ENCODE peak calls at places on chromosomes 11 and 22, in nine cellular contexts. One of them, this sample, is unnamed.

GRCh38 chr11:128061321-128061871 is 526.0 kb downstream of the ETS1 start:
- DNase-seq in nephron progenitor cell: peak
- DNase-seq in esophagus squamous epithelium: no peak
- DNase-seq in fibroblast of pulmonary artery: peak
- DNase-seq in RWPE1: no peak
- DNase-seq in HFF-Myc: peak
- DNase-seq in pancreas: no peak
- DNase-seq in left ventricle myocardium inferior: no peak
- DNase-seq in AG09309: no peak
- DNase-seq in this sample: peak

GRCh38 chr11:126842038-126842437 is 158.5 kb downstream of the KIRREL3 start:
- DNase-seq in AG09309: no peak
- DNase-seq in fibroblast of pulmonary artery: no peak
- DNase-seq in left ventricle myocardium inferior: no peak
- DNase-seq in HFF-Myc: no peak
- DNase-seq in pancreas: no peak
- DNase-seq in RWPE1: no peak
- DNase-seq in nephron progenitor cell: no peak
- DNase-seq in esophagus squamous epithelium: no peak
- DNase-seq in this sample: no peak

GRCh38 chr22:35629406-35630234 is 12.5 kb upstream of the MB start:
- DNase-seq in RWPE1: peak
- DNase-seq in nephron progenitor cell: no peak
- DNase-seq in pancreas: peak
- DNase-seq in fibroblast of pulmonary artery: peak
- DNase-seq in AG09309: peak
- DNase-seq in esophagus squamous epithelium: no peak
- DNase-seq in HFF-Myc: peak
- DNase-seq in left ventricle myocardium inferior: no peak
- DNase-seq in this sample: peak

GRCh38 chr11:8355418-8355742 is 91.7 kb upstream of the LMO1 start:
- DNase-seq in nephron progenitor cell: no peak
- DNase-seq in pancreas: peak
- DNase-seq in left ventricle myocardium inferior: no peak
- DNase-seq in fibroblast of pulmonary artery: no peak
- DNase-seq in RWPE1: no peak
- DNase-seq in esophagus squamous epithelium: no peak
- DNase-seq in AG09309: no peak
- DNase-seq in HFF-Myc: no peak
- DNase-seq in this sample: no peak

GRCh38 chr11:86592659-86593451 is 79.6 kb downstream of the ME3 start:
- DNase-seq in pancreas: peak
- DNase-seq in left ventricle myocardium inferior: no peak
- DNase-seq in AG09309: no peak
- DNase-seq in esophagus squamous epithelium: no peak
- DNase-seq in RWPE1: peak
- DNase-seq in fibroblast of pulmonary artery: peak
- DNase-seq in nephron progenitor cell: no peak
- DNase-seq in HFF-Myc: peak
- DNase-seq in this sample: peak

GRCh38 chr22:41598081-41598480 is 8.4 kb upstream of the PMM1 start:
- DNase-seq in esophagus squamous epithelium: no peak
- DNase-seq in AG09309: no peak
- DNase-seq in fibroblast of pulmonary artery: peak
- DNase-seq in RWPE1: peak
- DNase-seq in left ventricle myocardium inferior: no peak
- DNase-seq in HFF-Myc: no peak
- DNase-seq in pancreas: peak
- DNase-seq in nephron progenitor cell: no peak
- DNase-seq in this sample: peak

GRCh38 chr11:129312741-129313587 is 62.7 kb upstream of the BARX2 start:
- DNase-seq in esophagus squamous epithelium: no peak
- DNase-seq in left ventricle myocardium inferior: no peak
- DNase-seq in fibroblast of pulmonary artery: peak
- DNase-seq in RWPE1: no peak
- DNase-seq in nephron progenitor cell: no peak
- DNase-seq in HFF-Myc: no peak
- DNase-seq in AG09309: no peak
- DNase-seq in pancreas: no peak
- DNase-seq in this sample: peak

GRCh38 chr11:3853935-3854659 is 1.4 kb upstream of the STIM1 start:
- DNase-seq in HFF-Myc: no peak
- DNase-seq in pancreas: no peak
- DNase-seq in AG09309: no peak
- DNase-seq in left ventricle myocardium inferior: peak
- DNase-seq in nephron progenitor cell: peak
- DNase-seq in RWPE1: no peak
- DNase-seq in esophagus squamous epithelium: no peak
- DNase-seq in fibroblast of pulmonary artery: no peak
- DNase-seq in this sample: no peak

GRCh38 chr11:46537121-46537520 is 56.7 kb downstream of the AMBRA1 start:
- DNase-seq in HFF-Myc: no peak
- DNase-seq in pancreas: no peak
- DNase-seq in nephron progenitor cell: no peak
- DNase-seq in RWPE1: no peak
- DNase-seq in fibroblast of pulmonary artery: no peak
- DNase-seq in left ventricle myocardium inferior: no peak
- DNase-seq in AG09309: no peak
- DNase-seq in esophagus squamous epithelium: no peak
- DNase-seq in this sample: peak

GRCh38 chr11:45803981-45804805 is 756 bp upstream of the SLC35C1 start:
- DNase-seq in AG09309: no peak
- DNase-seq in nephron progenitor cell: peak
- DNase-seq in left ventricle myocardium inferior: peak
- DNase-seq in pancreas: peak
- DNase-seq in RWPE1: peak
- DNase-seq in HFF-Myc: no peak
- DNase-seq in esophagus squamous epithelium: no peak
- DNase-seq in fibroblast of pulmonary artery: peak
- DNase-seq in this sample: peak

GRCh38 chr11:68439355-68440065 is 21.0 kb upstream of the PPP6R3 start:
- DNase-seq in nephron progenitor cell: no peak
- DNase-seq in fibroblast of pulmonary artery: no peak
- DNase-seq in RWPE1: no peak
- DNase-seq in left ventricle myocardium inferior: no peak
- DNase-seq in AG09309: no peak
- DNase-seq in pancreas: no peak
- DNase-seq in HFF-Myc: no peak
- DNase-seq in esophagus squamous epithelium: no peak
- DNase-seq in this sample: no peak

GRCh38 chr11:19519912-19520641 is 192.6 kb upstream of the NAV2 start:
- DNase-seq in HFF-Myc: no peak
- DNase-seq in left ventricle myocardium inferior: peak
- DNase-seq in esophagus squamous epithelium: no peak
- DNase-seq in RWPE1: no peak
- DNase-seq in nephron progenitor cell: peak
- DNase-seq in fibroblast of pulmonary artery: no peak
- DNase-seq in AG09309: no peak
- DNase-seq in pancreas: no peak
- DNase-seq in this sample: no peak

GRCh38 chr11:66421492-66422205 is 814 bp downstream of the NPAS4 start:
- DNase-seq in RWPE1: peak
- DNase-seq in pancreas: peak
- DNase-seq in esophagus squamous epithelium: peak
- DNase-seq in nephron progenitor cell: peak
- DNase-seq in HFF-Myc: peak
- DNase-seq in fibroblast of pulmonary artery: peak
- DNase-seq in AG09309: peak
- DNase-seq in left ventricle myocardium inferior: peak
- DNase-seq in this sample: peak
- TF ChIP-seq CTCF in RWPE1: no peak
- TF ChIP-seq CTCF in pancreas: no peak
- TF ChIP-seq CTCF in esophagus squamous epithelium: peak
- TF ChIP-seq CTCF in nephron progenitor cell: no peak
- TF ChIP-seq CTCF in HFF-Myc: no peak
- TF ChIP-seq CTCF in fibroblast of pulmonary artery: no peak
- TF ChIP-seq CTCF in AG09309: no peak
- TF ChIP-seq CTCF in left ventricle myocardium inferior: no peak
- TF ChIP-seq CTCF in this sample: no peak

DNA sequence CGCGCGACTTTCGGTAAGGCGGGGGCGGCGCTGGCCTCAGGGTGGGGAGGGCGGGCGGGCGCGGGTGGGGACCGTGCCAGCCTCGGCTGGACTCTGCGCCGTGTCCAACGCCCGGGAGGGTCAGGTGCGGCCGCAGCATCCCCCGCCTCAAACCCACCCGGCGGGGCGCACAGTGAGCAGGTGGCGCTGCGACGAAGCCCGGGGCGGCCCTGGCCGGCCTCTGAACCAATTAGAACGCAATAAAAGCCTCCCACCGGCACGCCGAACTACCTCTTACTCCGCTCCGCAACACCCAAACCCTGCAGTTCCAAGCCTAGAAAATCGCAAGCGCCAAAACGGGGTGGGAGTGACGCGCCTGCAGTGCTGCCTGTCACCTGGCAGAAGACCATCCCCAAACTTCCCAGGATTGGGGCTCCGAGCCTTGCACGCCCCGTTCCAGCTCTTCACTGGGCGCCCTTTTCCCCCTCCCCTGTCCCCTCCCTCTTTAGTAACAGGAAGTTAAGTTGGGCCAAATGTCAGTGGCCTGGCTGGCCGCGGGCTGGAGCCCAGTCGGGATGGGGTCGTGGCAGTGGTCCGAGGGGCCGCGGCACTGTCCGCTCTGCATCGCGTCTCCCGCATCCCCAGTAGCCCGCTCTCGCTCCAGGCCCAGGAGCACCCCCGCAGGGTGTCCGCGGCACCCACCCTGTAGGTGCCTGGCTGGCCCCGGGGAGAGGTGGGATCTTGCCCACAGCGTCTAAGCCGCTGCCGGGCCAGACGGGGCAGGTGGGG is 508 bp downstream of the MICAL2 start:
- DNase-seq in left ventricle myocardium inferior: peak
- DNase-seq in HFF-Myc: no peak
- DNase-seq in esophagus squamous epithelium: no peak
- DNase-seq in nephron progenitor cell: peak
- DNase-seq in RWPE1: no peak
- DNase-seq in AG09309: no peak
- DNase-seq in pancreas: peak
- DNase-seq in fibroblast of pulmonary artery: no peak
- DNase-seq in this sample: no peak
- TF ChIP-seq CTCF in left ventricle myocardium inferior: no peak
- TF ChIP-seq CTCF in HFF-Myc: no peak
- TF ChIP-seq CTCF in esophagus squamous epithelium: no peak
- TF ChIP-seq CTCF in nephron progenitor cell: no peak
- TF ChIP-seq CTCF in RWPE1: no peak
- TF ChIP-seq CTCF in AG09309: no peak
- TF ChIP-seq CTCF in pancreas: no peak
- TF ChIP-seq CTCF in fibroblast of pulmonary artery: no peak
- TF ChIP-seq CTCF in this sample: no peak

GRCh38 chr22:46983046-46983445 is 220.6 kb downstream of the TBC1D22A start:
- DNase-seq in HFF-Myc: no peak
- DNase-seq in left ventricle myocardium inferior: no peak
- DNase-seq in RWPE1: no peak
- DNase-seq in AG09309: no peak
- DNase-seq in pancreas: no peak
- DNase-seq in esophagus squamous epithelium: no peak
- DNase-seq in nephron progenitor cell: no peak
- DNase-seq in fibroblast of pulmonary artery: no peak
- DNase-seq in this sample: no peak

GRCh38 chr22:46977656-46978343 is 215.3 kb downstream of the TBC1D22A start:
- DNase-seq in RWPE1: no peak
- DNase-seq in AG09309: no peak
- DNase-seq in nephron progenitor cell: no peak
- DNase-seq in pancreas: no peak
- DNase-seq in HFF-Myc: no peak
- DNase-seq in left ventricle myocardium inferior: no peak
- DNase-seq in esophagus squamous epithelium: no peak
- DNase-seq in fibroblast of pulmonary artery: no peak
- DNase-seq in this sample: no peak

GRCh38 chr22:46979506-46979905 is 217.1 kb downstream of the TBC1D22A start:
- DNase-seq in esophagus squamous epithelium: no peak
- DNase-seq in pancreas: no peak
- DNase-seq in RWPE1: no peak
- DNase-seq in AG09309: no peak
- DNase-seq in nephron progenitor cell: no peak
- DNase-seq in fibroblast of pulmonary artery: no peak
- DNase-seq in HFF-Myc: no peak
- DNase-seq in left ventricle myocardium inferior: no peak
- DNase-seq in this sample: no peak

GRCh38 chr22:46982635-46983034 is 220.2 kb downstream of the TBC1D22A start:
- DNase-seq in esophagus squamous epithelium: no peak
- DNase-seq in pancreas: no peak
- DNase-seq in AG09309: no peak
- DNase-seq in HFF-Myc: no peak
- DNase-seq in fibroblast of pulmonary artery: no peak
- DNase-seq in nephron progenitor cell: no peak
- DNase-seq in left ventricle myocardium inferior: no peak
- DNase-seq in RWPE1: no peak
- DNase-seq in this sample: no peak

DNA sequence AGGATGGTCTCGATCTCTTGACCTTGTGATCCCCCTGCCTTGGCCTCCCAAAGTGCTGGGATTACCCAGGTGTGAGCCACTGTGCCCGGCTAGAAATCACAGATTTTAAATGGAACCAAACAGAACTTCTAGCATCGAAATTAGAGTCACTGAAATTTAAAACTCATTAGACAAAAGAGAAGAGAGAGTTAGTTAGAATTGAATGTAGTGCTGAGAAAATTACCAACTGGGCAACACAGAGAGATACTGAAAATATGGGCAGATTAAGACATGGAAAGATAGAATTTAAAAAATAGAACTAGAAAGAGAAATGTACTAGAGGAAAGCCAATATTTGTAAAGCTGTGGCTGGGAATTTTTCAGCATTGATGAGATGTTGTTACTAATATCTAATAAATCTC is 217.9 kb downstream of the TBC1D22A start:
- DNase-seq in RWPE1: no peak
- DNase-seq in esophagus squamous epithelium: no peak
- DNase-seq in fibroblast of pulmonary artery: no peak
- DNase-seq in HFF-Myc: no peak
- DNase-seq in AG09309: no peak
- DNase-seq in pancreas: no peak
- DNase-seq in left ventricle myocardium inferior: no peak
- DNase-seq in nephron progenitor cell: no peak
- DNase-seq in this sample: no peak
- TF ChIP-seq CTCF in RWPE1: no peak
- TF ChIP-seq CTCF in esophagus squamous epithelium: no peak
- TF ChIP-seq CTCF in fibroblast of pulmonary artery: no peak
- TF ChIP-seq CTCF in HFF-Myc: no peak
- TF ChIP-seq CTCF in AG09309: no peak
- TF ChIP-seq CTCF in pancreas: no peak
- TF ChIP-seq CTCF in left ventricle myocardium inferior: no peak
- TF ChIP-seq CTCF in nephron progenitor cell: no peak
- TF ChIP-seq CTCF in this sample: no peak

GRCh38 chr11:73629907-73630306 is 16.5 kb upstream of the PLEKHB1 start:
- DNase-seq in pancreas: no peak
- DNase-seq in nephron progenitor cell: no peak
- DNase-seq in RWPE1: no peak
- DNase-seq in AG09309: no peak
- DNase-seq in esophagus squamous epithelium: no peak
- DNase-seq in left ventricle myocardium inferior: no peak
- DNase-seq in HFF-Myc: no peak
- DNase-seq in fibroblast of pulmonary artery: no peak
- DNase-seq in this sample: no peak

GRCh38 chr11:73623651-73624050 is 22.7 kb upstream of the PLEKHB1 start:
- DNase-seq in fibroblast of pulmonary artery: no peak
- DNase-seq in left ventricle myocardium inferior: no peak
- DNase-seq in nephron progenitor cell: no peak
- DNase-seq in esophagus squamous epithelium: no peak
- DNase-seq in RWPE1: no peak
- DNase-seq in AG09309: no peak
- DNase-seq in HFF-Myc: no peak
- DNase-seq in pancreas: no peak
- DNase-seq in this sample: no peak

GRCh38 chr11:73622920-73623593 is 23.3 kb upstream of the PLEKHB1 start:
- DNase-seq in nephron progenitor cell: no peak
- DNase-seq in RWPE1: no peak
- DNase-seq in HFF-Myc: no peak
- DNase-seq in fibroblast of pulmonary artery: no peak
- DNase-seq in pancreas: no peak
- DNase-seq in AG09309: no peak
- DNase-seq in esophagus squamous epithelium: no peak
- DNase-seq in left ventricle myocardium inferior: no peak
- DNase-seq in this sample: no peak

GRCh38 chr11:73625690-73626318 is 20.6 kb upstream of the PLEKHB1 start:
- DNase-seq in esophagus squamous epithelium: no peak
- DNase-seq in nephron progenitor cell: peak
- DNase-seq in pancreas: peak
- DNase-seq in RWPE1: peak
- DNase-seq in AG09309: peak
- DNase-seq in fibroblast of pulmonary artery: peak
- DNase-seq in HFF-Myc: peak
- DNase-seq in left ventricle myocardium inferior: peak
- DNase-seq in this sample: peak
- TF ChIP-seq CTCF in esophagus squamous epithelium: peak
- TF ChIP-seq CTCF in nephron progenitor cell: peak
- TF ChIP-seq CTCF in pancreas: peak
- TF ChIP-seq CTCF in RWPE1: peak
- TF ChIP-seq CTCF in AG09309: peak
- TF ChIP-seq CTCF in fibroblast of pulmonary artery: peak
- TF ChIP-seq CTCF in HFF-Myc: peak
- TF ChIP-seq CTCF in left ventricle myocardium inferior: peak
- TF ChIP-seq CTCF in this sample: peak

This sample was measured in IMR-90.